ENCODE peak calls at places on chromosomes 12 and 14, in four cellular contexts. D, I, G and C are unnamed samples.
A peak's percentile ranks its signal among the peaks of the same experiment; 100 is the strongest.

GRCh38 chr14:96090441-96091148 is 51.4 kb downstream of the C14orf132 start:
- DNase-seq in D (no peak), I (peak; percentile 84), G (peak; percentile 98), C (no peak)

GRCh38 chr12:75862692-75863471 is 168.7 kb downstream of the PHLDA1 start:
- DNase-seq in D (no peak), I (peak; percentile 89), G (no peak), C (no peak)

GRCh38 chr14:101590062-101590461 is 28.8 kb downstream of the DIO3 start:
- DNase-seq in D (no peak), I (no peak), G (no peak), C (no peak)

GRCh38 chr14:47270715-47271114 is 404.7 kb downstream of the MDGA2 start:
- DNase-seq in D (no peak), I (no peak), G (no peak), C (no peak)

GRCh38 chr14:57066887-57067513 is 201.7 kb downstream of the EXOC5 start:
- DNase-seq in D (no peak), I (peak; percentile 16), G (no peak), C (no peak)

GRCh38 chr14:92676448-92677086 is 71.9 kb downstream of the LGMN start:
- DNase-seq in D (no peak), I (no peak), G (no peak), C (no peak)

GRCh38 chr12:80777587-80777986 is 60.9 kb downstream of the MYF5 start:
- DNase-seq in D (no peak), I (no peak), G (no peak), C (no peak)

GRCh38 chr14:95527392-95528002 is 7.4 kb upstream of the GLRX5 start:
- DNase-seq in D (peak; percentile 42), I (peak; percentile 88), G (peak; percentile 61), C (peak; percentile 53)

GRCh38 chr12:28936221-28936620 is 212.9 kb upstream of the FAR2 start:
- DNase-seq in D (no peak), I (no peak), G (peak; percentile 65), C (no peak)

GRCh38 chr12:106226884-106227640 is 20.8 kb downstream of the CKAP4 start:
- DNase-seq in D (peak; percentile 40), I (peak; percentile 67), G (peak; percentile 70), C (peak; percentile 62)

GRCh38 chr12:92363295-92364146 is 217.9 kb upstream of the BTG1 start:
- DNase-seq in D (peak; percentile 67), I (peak; percentile 46), G (no peak), C (peak; percentile 40)

GRCh38 chr14:94145902-94146527 is 16.6 kb upstream of the IFI27L2 start:
- DNase-seq in D (no peak), I (no peak), G (no peak), C (no peak)

GRCh38 chr12:42156232-42156631 is 11.6 kb upstream of the GXYLT1 start:
- DNase-seq in D (no peak), I (no peak), G (no peak), C (no peak)

GRCh38 chr12:66024966-66025365 is 105.6 kb downstream of the LLPH start:
- DNase-seq in D (no peak), I (no peak), G (no peak), C (no peak)

GRCh38 chr14:65949711-65950516 is 536.3 kb upstream of the CCDC196 start:
- DNase-seq in D (no peak), I (peak; percentile 35), G (peak; percentile 20), C (no peak)

GRCh38 chr12:52342781-52343490 is 21.7 kb upstream of the KRT83 start:
- DNase-seq in D (no peak), I (no peak), G (no peak), C (no peak)

GRCh38 chr12:18546399-18546798 is 191.4 kb downstream of the PLCZ1 start:
- DNase-seq in D (no peak), I (peak; percentile 85), G (peak; percentile 17), C (no peak)

GRCh38 chr14:70700955-70701354 is 59.2 kb downstream of the TTC9 start:
- DNase-seq in D (no peak), I (no peak), G (no peak), C (no peak)

GRCh38 chr12:106522708-106523107 is 60.1 kb upstream of the RFX4 start:
- DNase-seq in D (no peak), I (no peak), G (no peak), C (no peak)

GRCh38 chr12:6281081-6281809 is 29.2 kb upstream of the PLEKHG6 start:
- DNase-seq in D (no peak), I (no peak), G (no peak), C (no peak)

GRCh38 chr14:98114122-98114895 is 1157.7 kb downstream of the BCL11B start:
- DNase-seq in D (no peak), I (no peak), G (no peak), C (no peak)

GRCh38 chr14:102182190-102182589 is 42.5 kb downstream of the WDR20 start:
- DNase-seq in D (no peak), I (peak; percentile 80), G (peak; percentile 72), C (no peak)

GRCh38 chr12:94649349-94650142 is 811 bp downstream of the TMCC3 start:
- DNase-seq in D (peak; percentile 30), I (peak; percentile 36), G (no peak), C (peak; percentile 21)

GRCh38 chr12:114774181-114774580 is 90.2 kb upstream of the TBX3 start:
- DNase-seq in D (no peak), I (peak; percentile 7), G (no peak), C (no peak)

GRCh38 chr12:89166525-89166934 is 185.8 kb downstream of the DUSP6 start:
- DNase-seq in D (no peak), I (peak; percentile 73), G (no peak), C (no peak)

GRCh38 chr14:100096656-100097055 is 31.4 kb downstream of the EVL start:
- DNase-seq in D (no peak), I (peak; percentile 71), G (no peak), C (no peak)

GRCh38 chr12:119446459-119446858 is 111.9 kb downstream of the CCDC60 start:
- DNase-seq in D (no peak), I (peak; percentile 10), G (no peak), C (no peak)

GRCh38 chr12:26631846-26632245 is 201.1 kb downstream of the ITPR2 start:
- DNase-seq in D (no peak), I (no peak), G (no peak), C (no peak)

GRCh38 chr12:28629691-28630090 is 439.4 kb downstream of the CCDC91 start:
- DNase-seq in D (no peak), I (no peak), G (no peak), C (no peak)

GRCh38 chr12:127559349-127560040 is 707.5 kb upstream of the TMEM132C start:
- DNase-seq in D (peak; percentile 21), I (peak; percentile 97), G (peak; percentile 4), C (peak; percentile 64)

GRCh38 chr12:71958993-71959588 is 20.4 kb downstream of the TPH2 start:
- DNase-seq in D (no peak), I (peak; percentile 11), G (no peak), C (no peak)

GRCh38 chr12:114479831-114480230 is 73.9 kb upstream of the TBX5 start:
- DNase-seq in D (no peak), I (no peak), G (no peak), C (no peak)

GRCh38 chr12:110547090-110547489 is 36.0 kb downstream of the PPTC7 start:
- DNase-seq in D (no peak), I (no peak), G (no peak), C (no peak)